ENCODE peak calls at places on chromosomes 7 and 10, in four cellular contexts. O, D, L and N are unnamed samples.

GRCh38 chr10:28248092-28248491 is 54.8 kb downstream of the MPP7 start:
- DNase-seq in O (no peak), D (no peak), L (no peak), N (peak)

GRCh38 chr7:38411404-38411803 is 138.0 kb upstream of the TARP start:
- DNase-seq in O (no peak), L (peak), D (no peak), N (peak)

GRCh38 chr10:12372846-12373245 is 23.5 kb downstream of the CAMK1D start:
- DNase-seq in L (no peak), O (no peak), D (no peak), N (no peak)

GRCh38 chr10:121613456-121613855 is 15.2 kb upstream of the FGFR2 start:
- DNase-seq in O (no peak), L (no peak), D (no peak), N (no peak)

GRCh38 chr10:13701157-13701919 is 114.6 kb downstream of the PRPF18 start:
- DNase-seq in L (no peak), D (no peak), O (no peak), N (no peak)

GRCh38 chr7:79245623-79246249 is 207.7 kb downstream of the MAGI2 start:
- DNase-seq in D (no peak), L (no peak), O (no peak), N (no peak)

GRCh38 chr10:50605280-50606270 is 18.2 kb downstream of the SGMS1 start:
- DNase-seq in D (no peak), L (peak), O (no peak), N (peak)

GRCh38 chr7:1320616-1321289 is 88.1 kb downstream of the UNCX start:
- DNase-seq in L (no peak), D (no peak), O (no peak), N (no peak)

GRCh38 chr7:121313220-121313792 is 15.5 kb upstream of the WNT16 start:
- DNase-seq in D (no peak), O (no peak), L (no peak), N (no peak)

GRCh38 chr10:122301055-122301810 is 30.1 kb downstream of the BTBD16 start:
- DNase-seq in O (no peak), L (no peak), D (no peak), N (peak)

DNA sequence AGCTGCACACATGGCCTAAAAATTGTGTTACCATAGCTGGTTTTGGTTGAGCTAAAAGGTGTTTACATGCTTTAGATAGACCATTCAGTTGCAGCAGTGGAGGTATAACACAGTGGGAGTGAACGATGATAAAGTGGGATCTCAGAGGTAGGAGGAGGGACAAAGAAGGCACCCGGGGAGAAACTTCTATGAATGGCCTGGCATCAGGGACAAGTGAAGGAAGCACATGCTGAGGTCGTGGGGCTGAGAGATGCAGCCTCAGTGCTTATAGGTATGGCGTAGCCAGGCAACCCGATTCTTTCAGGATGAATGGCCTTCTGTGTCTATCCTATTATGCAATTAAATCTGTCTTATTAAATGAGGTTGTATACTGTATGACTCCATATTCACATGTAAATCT is 3.9 kb upstream of the CDK6 start:
- DNase-seq in O (no peak), D (no peak), L (no peak), N (no peak)
- TF ChIP-seq CEBPB in O (no peak), D (no peak), L (no peak), N (no peak)

GRCh38 chr7:82210422-82211184 is 233.0 kb downstream of the CACNA2D1 start:
- DNase-seq in O (no peak), L (no peak), D (no peak), N (peak)
- TF ChIP-seq CHD1 in O (no peak), L (no peak), D (no peak), N (no peak)

GRCh38 chr10:118277871-118278270 is 64.3 kb downstream of the FAM204A start:
- DNase-seq in D (no peak), L (no peak), O (no peak), N (no peak)
- TF ChIP-seq CEBPB in D (no peak), L (no peak), O (no peak), N (no peak)

GRCh38 chr7:45982132-45982531 is 61.1 kb upstream of the IGFBP3 start:
- DNase-seq in O (no peak), D (no peak), L (no peak), N (no peak)

GRCh38 chr7:45982912-45983719 is 62.0 kb upstream of the IGFBP3 start:
- DNase-seq in L (no peak), O (no peak), D (no peak), N (no peak)

GRCh38 chr7:45979275-45980180 is 58.5 kb upstream of the IGFBP3 start:
- DNase-seq in O (no peak), L (no peak), D (no peak), N (no peak)

GRCh38 chr7:45980181-45980905 is 59.3 kb upstream of the IGFBP3 start:
- DNase-seq in L (no peak), O (no peak), D (no peak), N (peak)

GRCh38 chr7:45980973-45981372 is 59.9 kb upstream of the IGFBP3 start:
- DNase-seq in O (no peak), D (no peak), L (no peak), N (no peak)
- TF ChIP-seq CHD1 in O (no peak), D (no peak), L (no peak), N (no peak)

GRCh38 chr10:89390875-89391576 is 1.4 kb upstream of the IFIT1 start:
- DNase-seq in L (no peak), O (no peak), D (no peak), N (peak)

GRCh38 chr10:89393898-89394297 is 1.5 kb downstream of the IFIT1 start:
- DNase-seq in L (no peak), O (no peak), D (no peak), N (no peak)

GRCh38 chr10:89395141-89395540 is 2.7 kb downstream of the IFIT1 start:
- DNase-seq in L (no peak), O (no peak), D (no peak), N (no peak)

GRCh38 chr10:89391882-89392756 is at the start of gene IFIT1:
- DNase-seq in D (peak), O (no peak), L (peak), N (peak)

GRCh38 chr10:89392974-89393373 is 551 bp downstream of the IFIT1 start:
- DNase-seq in O (no peak), D (no peak), L (no peak), N (peak)
- TF ChIP-seq CEBPB in O (no peak), D (no peak), L (peak), N (peak)

GRCh38 chr10:100930368-100930767 is 17.6 kb downstream of the SLF2 start:
- DNase-seq in D (no peak), L (no peak), O (no peak), N (peak)

GRCh38 chr10:100939763-100940344 is 27.1 kb downstream of the SLF2 start:
- DNase-seq in D (no peak), L (no peak), O (no peak), N (peak)

GRCh38 chr10:100934084-100934659 is 21.4 kb downstream of the SLF2 start:
- DNase-seq in L (peak), O (no peak), D (no peak), N (no peak)
- TF ChIP-seq CHD1 in L (no peak), O (no peak), D (no peak), N (no peak)

GRCh38 chr10:70505908-70506307 is 27.3 kb downstream of the PALD1 start:
- DNase-seq in O (no peak), D (no peak), L (no peak), N (no peak)

GRCh38 chr10:70510904-70511303 is 32.3 kb downstream of the PALD1 start:
- DNase-seq in D (no peak), O (no peak), L (no peak), N (no peak)

GRCh38 chr10:70510453-70510852 is 31.9 kb downstream of the PALD1 start:
- DNase-seq in O (no peak), D (no peak), L (no peak), N (no peak)

GRCh38 chr10:70509376-70509775 is 30.8 kb downstream of the PALD1 start:
- DNase-seq in O (no peak), D (no peak), L (no peak), N (no peak)

DNA sequence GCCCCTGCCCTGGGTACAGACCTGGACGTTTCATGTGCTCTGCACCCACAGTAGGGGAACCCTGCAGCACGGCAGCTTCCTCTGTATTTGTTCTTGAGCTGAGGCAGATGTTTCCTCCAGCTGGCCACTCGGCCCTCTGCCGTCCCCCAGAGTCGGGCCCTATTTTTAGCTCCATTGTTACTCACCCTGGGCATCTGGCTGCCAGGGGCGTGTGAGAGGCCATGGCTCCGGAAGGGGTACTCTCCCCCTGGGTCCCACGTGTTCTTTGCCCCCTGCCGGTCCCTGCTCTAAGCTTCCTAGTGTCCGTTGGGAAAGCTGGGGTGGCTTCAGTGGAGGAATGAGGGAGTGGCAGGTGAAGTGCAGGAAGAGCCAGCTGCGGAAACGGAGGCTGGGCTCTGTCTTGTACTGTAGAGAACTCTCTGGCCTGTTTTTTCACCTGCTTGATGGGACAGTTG is 30.4 kb downstream of the PALD1 start:
- DNase-seq in L (no peak), O (peak), D (no peak), N (peak)
- TF ChIP-seq CEBPB in L (no peak), O (no peak), D (no peak), N (no peak)